ENCODE peak calls at places on chromosomes 12 and 14, in four cellular contexts. L is activated CD8-positive, alpha-beta memory T cell treated with anti-CD3 and anti-CD28 coated beads for 4 hours; P is dorsolateral prefrontal cortex; Z is H4. W is an unnamed sample.

GRCh38 chr14:105442834-105443233 is 23.2 kb downstream of the MTA1 start:
- DNase-seq in L (no peak), P (no peak), Z (no peak), W (no peak)

GRCh38 chr14:42047421-42048045 is 440.9 kb downstream of the LRFN5 start:
- DNase-seq in L (no peak), P (no peak), Z (peak), W (no peak)

GRCh38 chr12:104668274-104668718 is 211.5 kb downstream of the CHST11 start:
- DNase-seq in L (no peak), P (no peak), Z (peak), W (no peak)

GRCh38 chr12:57280234-57281062 is 29.5 kb upstream of the STAC3 start:
- DNase-seq in L (peak), P (no peak), Z (peak), W (peak)

GRCh38 chr12:120367252-120367923 is 1.6 kb downstream of the MSI1 start:
- DNase-seq in L (no peak), P (no peak), Z (no peak), W (no peak)

GRCh38 chr12:56529656-56530055 is 8.0 kb downstream of the RBMS2 start:
- DNase-seq in L (no peak), P (no peak), Z (peak), W (no peak)

GRCh38 chr12:20704860-20705259 is 9.7 kb downstream of the SLCO1C1 start:
- DNase-seq in L (no peak), P (no peak), Z (no peak), W (no peak)

GRCh38 chr14:104680806-104681688 is 8.4 kb upstream of the INF2 start:
- DNase-seq in L (no peak), P (no peak), Z (peak), W (peak)

GRCh38 chr12:33678221-33678964 is 238.8 kb upstream of the SYT10 start:
- DNase-seq in L (no peak), P (no peak), Z (no peak), W (no peak)

GRCh38 chr12:109301643-109302176 is 7.4 kb downstream of the FOXN4 start:
- DNase-seq in L (no peak), P (no peak), Z (no peak), W (no peak)

GRCh38 chr14:63045234-63045611 is at the start of gene KCNH5:
- DNase-seq in L (no peak), P (peak), Z (peak), W (no peak)

GRCh38 chr12:55057466-55057865 is 37.7 kb downstream of the NEUROD4 start:
- DNase-seq in L (no peak), P (no peak), Z (peak), W (no peak)

GRCh38 chr12:106301611-106302321 is 767 bp upstream of the TCP11L2 start:
- DNase-seq in L (peak), P (peak), Z (peak), W (peak)

GRCh38 chr14:57863471-57863870 is 2.4 kb downstream of the SLC35F4 start:
- DNase-seq in L (no peak), P (no peak), Z (no peak), W (no peak)

GRCh38 chr12:118603610-118604361 is 227.4 kb downstream of the SUDS3 start:
- DNase-seq in L (no peak), P (no peak), Z (no peak), W (no peak)

GRCh38 chr12:591571-592505 is 71.4 kb downstream of the NINJ2 start:
- DNase-seq in L (no peak), P (no peak), Z (no peak), W (peak)

GRCh38 chr12:108332791-108333382 is 6.2 kb downstream of the CMKLR1 start:
- DNase-seq in L (no peak), P (no peak), Z (no peak), W (peak)

GRCh38 chr14:67517083-67517482 is 16.0 kb upstream of the PLEKHH1 start:
- DNase-seq in L (no peak), P (peak), Z (no peak), W (no peak)

GRCh38 chr12:39605501-39605900 is 14.1 kb downstream of the ABCD2 start:
- DNase-seq in L (no peak), P (no peak), Z (no peak), W (no peak)

GRCh38 chr14:20782280-20782890 is 1.3 kb downstream of the RNASE6 start:
- DNase-seq in L (no peak), P (no peak), Z (peak), W (no peak)

GRCh38 chr14:76564471-76565119 is 188.7 kb downstream of the ESRRB start:
- DNase-seq in L (no peak), P (no peak), Z (peak), W (no peak)

GRCh38 chr14:96102071-96102856 is 63.1 kb downstream of the C14orf132 start:
- DNase-seq in L (no peak), P (no peak), Z (no peak), W (no peak)

GRCh38 chr12:89525002-89525823 is 617 bp upstream of the GALNT4 start:
- DNase-seq in L (no peak), P (peak), Z (peak), W (peak)